ENCODE peak calls at places on chromosomes 7 and 10, in six cellular contexts. M, U, Y, X, E and A are unnamed samples.
A peak's percentile ranks its signal among the peaks of the same experiment; 100 is the strongest.

GRCh38 chr7:155884225-155885161 is 72.2 kb upstream of the SHH start:
- DNase-seq in M (no peak), X (no peak), Y (no peak), E (no peak), U (no peak), A (no peak)

GRCh38 chr10:88934900-88935672 is 17.5 kb downstream of the ACTA2 start:
- DNase-seq in U (no peak), X (peak; percentile 46), M (peak; percentile 90), Y (peak; percentile 60), E (peak; percentile 90), A (peak; percentile 89)

GRCh38 chr7:16428672-16429071 is 7.3 kb upstream of the CRPPA start:
- DNase-seq in U (no peak), Y (no peak), M (peak; percentile 57), X (no peak), E (peak; percentile 1), A (no peak)

GRCh38 chr10:26468691-26469090 is 30.6 kb downstream of the APBB1IP start:
- DNase-seq in X (no peak), Y (no peak), U (no peak), E (no peak), M (no peak), A (no peak)

GRCh38 chr10:11673346-11674330 is 62.2 kb upstream of the USP6NL start:
- DNase-seq in X (no peak), U (no peak), E (peak; percentile 49), Y (no peak), M (peak; percentile 21), A (no peak)

GRCh38 chr7:32428546-32428945 is 61.6 kb downstream of the LSM5 start:
- DNase-seq in Y (no peak), X (no peak), U (no peak), M (no peak), E (no peak), A (no peak)

GRCh38 chr10:102781089-102781920 is 37.6 kb downstream of the WBP1L start:
- DNase-seq in Y (no peak), M (peak; percentile 58), E (no peak), X (no peak), U (no peak), A (peak; percentile 32)

GRCh38 chr10:13019280-13019679 is 17.8 kb upstream of the CCDC3 start:
- DNase-seq in U (no peak), Y (no peak), E (no peak), X (no peak), M (no peak), A (no peak)

GRCh38 chr7:105656922-105657521 is 75.7 kb upstream of the EFCAB10 start:
- DNase-seq in U (no peak), X (peak; percentile 18), Y (no peak), M (peak; percentile 28), E (peak; percentile 38), A (no peak)

GRCh38 chr7:151925446-151926335 is 30.6 kb upstream of the GALNTL5 start:
- DNase-seq in E (peak; percentile 75), M (no peak), U (no peak), Y (no peak), X (no peak), A (no peak)

GRCh38 chr7:77734590-77735421 is 38.5 kb downstream of the RSBN1L start:
- DNase-seq in Y (no peak), X (no peak), U (no peak), E (no peak), M (peak; percentile 17), A (peak; percentile 10)

GRCh38 chr7:826230-826905 is 5.9 kb upstream of the SUN1 start:
- DNase-seq in E (no peak), X (no peak), U (no peak), Y (no peak), M (no peak), A (no peak)

GRCh38 chr7:107742678-107743566 is 1.0 kb upstream of the CBLL1 start:
- DNase-seq in E (peak; percentile 94), M (no peak), Y (no peak), U (peak; percentile 37), X (peak; percentile 68), A (peak; percentile 23)

GRCh38 chr7:31105256-31105950 is 53.3 kb downstream of the ADCYAP1R1 start:
- DNase-seq in U (no peak), Y (no peak), E (no peak), M (no peak), X (no peak), A (no peak)

GRCh38 chr10:7441395-7442161 is 30.7 kb upstream of the SFMBT2 start:
- DNase-seq in Y (no peak), X (no peak), U (no peak), E (no peak), M (no peak), A (no peak)

GRCh38 chr7:2829040-2829439 is 15.1 kb downstream of the GNA12 start:
- DNase-seq in E (no peak), X (no peak), Y (no peak), U (no peak), M (no peak), A (no peak)

GRCh38 chr10:23522345-23522744 is 83.5 kb downstream of the OTUD1 start:
- DNase-seq in Y (no peak), U (no peak), M (peak; percentile 7), X (no peak), E (no peak), A (no peak)

GRCh38 chr7:20407585-20408466 is 77.1 kb downstream of the ITGB8 start:
- DNase-seq in X (peak; percentile 74), E (no peak), M (peak; percentile 78), U (no peak), Y (no peak), A (no peak)

GRCh38 chr10:80413152-80413996 is 5.0 kb downstream of the PRXL2A start:
- DNase-seq in U (no peak), E (peak; percentile 91), Y (no peak), X (no peak), M (peak; percentile 87), A (peak; percentile 77)

GRCh38 chr7:112889834-112890438 is 99.7 kb upstream of the TMEM168 start:
- DNase-seq in Y (no peak), U (no peak), M (no peak), E (peak; percentile 13), X (no peak), A (no peak)

GRCh38 chr10:132538031-132538789 is 623 bp downstream of the INPP5A start:
- DNase-seq in Y (no peak), M (peak; percentile 8), U (peak; percentile 12), E (no peak), X (no peak), A (no peak)

GRCh38 chr10:110163192-110163773 is 44.1 kb upstream of the MXI1 start:
- DNase-seq in M (no peak), U (no peak), X (no peak), Y (no peak), E (no peak), A (no peak)

GRCh38 chr7:98627062-98627790 is 10.1 kb downstream of the NPTX2 start:
- DNase-seq in M (no peak), U (no peak), Y (no peak), X (no peak), E (no peak), A (no peak)

GRCh38 chr7:35548291-35548690 is 146.6 kb downstream of the HERPUD2 start:
- DNase-seq in E (no peak), U (no peak), X (no peak), Y (no peak), M (no peak), A (no peak)

GRCh38 chr10:31028076-31028475 is 3.6 kb downstream of the ZNF438 start:
- DNase-seq in X (no peak), Y (no peak), U (no peak), E (no peak), M (peak; percentile 57), A (no peak)

GRCh38 chr7:101527844-101528667 is 101.0 kb downstream of the MYL10 start:
- DNase-seq in X (no peak), M (no peak), E (no peak), Y (peak; percentile 24), U (no peak), A (no peak)

GRCh38 chr7:14740606-14741005 is 161.9 kb downstream of the DGKB start:
- DNase-seq in X (no peak), U (no peak), M (no peak), Y (no peak), E (no peak), A (no peak)

GRCh38 chr7:129828989-129829676 is 123.6 kb downstream of the UBE2H start:
- DNase-seq in M (no peak), E (peak; percentile 24), X (no peak), U (no peak), Y (no peak), A (no peak)

GRCh38 chr10:43802988-43803696 is 154.5 kb upstream of the ZNF32 start:
- DNase-seq in U (no peak), M (no peak), E (no peak), Y (no peak), X (no peak), A (no peak)

GRCh38 chr10:115638246-115638645 is 545.1 kb downstream of the ATRNL1 start:
- DNase-seq in M (no peak), U (no peak), Y (no peak), E (no peak), X (no peak), A (no peak)

GRCh38 chr7:151003572-151003971 is 12.8 kb downstream of the NOS3 start:
- DNase-seq in X (peak; percentile 86), Y (no peak), U (no peak), M (no peak), E (no peak), A (no peak)

GRCh38 chr7:141748401-141748800 is 10.2 kb downstream of the SSBP1 start:
- DNase-seq in U (no peak), E (no peak), Y (no peak), M (peak; percentile 10), X (no peak), A (no peak)

GRCh38 chr10:44310762-44311562 is 73.9 kb downstream of the CXCL12 start:
- DNase-seq in Y (peak; percentile 45), X (peak; percentile 29), E (peak; percentile 45), M (peak; percentile 83), U (peak; percentile 84), A (peak; percentile 93)

GRCh38 chr7:360454-361100 is 70.6 kb downstream of the FOXL3 start:
- DNase-seq in E (no peak), X (no peak), U (no peak), Y (no peak), M (no peak), A (no peak)

GRCh38 chr10:7162331-7162730 is 248.5 kb downstream of the SFMBT2 start:
- DNase-seq in M (no peak), X (no peak), Y (no peak), E (no peak), U (no peak), A (no peak)

GRCh38 chr7:67662804-67663203 is 666.2 kb downstream of the TYW1 start:
- DNase-seq in E (no peak), Y (no peak), U (no peak), X (no peak), M (no peak), A (no peak)